ENCODE peak calls at places on chromosomes 12 and 14, in five cellular contexts. Y, V, S, K and M are unnamed samples. For H3K4me1, the result is how much of the 10 kb centered on the place peaks cover.

GRCh38 chr14:75522224-75522764 is at the start of gene BATF:
- DNase-seq in Y (no peak), V (no peak), S (no peak), K (no peak), M (peak)

GRCh38 chr12:71060426-71060825 is 97.4 kb downstream of the TSPAN8 start:
- DNase-seq in Y (no peak), V (no peak), S (no peak), K (no peak), M (no peak)

GRCh38 chr12:1859643-1860042 is 39.3 kb downstream of the LRTM2 start:
- DNase-seq in Y (peak), V (peak), S (no peak), K (no peak), M (no peak)

GRCh38 chr14:52076334-52076733 is 7.5 kb upstream of the NID2 start:
- DNase-seq in Y (peak), V (peak), S (no peak), K (no peak), M (no peak)

GRCh38 chr14:104932676-104933631 is 8.3 kb downstream of the PLD4 start:
- DNase-seq in Y (peak), V (peak), S (no peak), K (peak), M (peak)

GRCh38 chr14:73753887-73754880 is 40.0 kb upstream of the PNMA1 start:
- DNase-seq in Y (peak), V (no peak), S (peak), K (no peak), M (no peak)

GRCh38 chr12:104130760-104131159 is 7.2 kb downstream of the NFYB start:
- DNase-seq in Y (peak), V (peak), S (no peak), K (no peak), M (no peak)

GRCh38 chr12:19908825-19909224 is 459.5 kb upstream of the PDE3A start:
- DNase-seq in Y (no peak), V (no peak), S (no peak), K (no peak), M (no peak)

GRCh38 chr14:104923596-104924420 is 871 bp upstream of the PLD4 start:
- DNase-seq in Y (no peak), V (no peak), S (no peak), K (no peak), M (no peak)

GRCh38 chr12:95413576-95413975 is 60.4 kb upstream of the METAP2 start:
- DNase-seq in Y (no peak), V (peak), S (no peak), K (no peak), M (no peak)

GRCh38 chr12:27552886-27553560 is 29.0 kb downstream of the PPFIBP1 start:
- DNase-seq in Y (no peak), V (peak), S (no peak), K (no peak), M (no peak)

GRCh38 chr12:117514016-117514415 is 152.6 kb upstream of the NOS1 start:
- DNase-seq in Y (no peak), V (no peak), S (no peak), K (no peak), M (no peak)

GRCh38 chr12:115190191-115190590 is 506.2 kb upstream of the TBX3 start:
- DNase-seq in Y (no peak), V (no peak), S (no peak), K (no peak), M (no peak)

GRCh38 chr14:100535287-100536131 is 51.7 kb downstream of the BEGAIN start:
- DNase-seq in Y (no peak), V (no peak), S (no peak), K (no peak), M (peak)

GRCh38 chr14:44960146-44960545 is 1.6 kb downstream of the KLHL28 start:
- DNase-seq in Y (peak), V (peak), S (no peak), K (no peak), M (no peak)

GRCh38 chr12:55829967-55830600 is 697 bp upstream of the DNAJC14 start:
- DNase-seq in Y (peak), V (peak), S (no peak), K (peak), M (peak)

GRCh38 chr12:14810953-14811483 is 3.0 kb downstream of the SMCO3 start:
- DNase-seq in Y (peak), V (peak), S (no peak), K (no peak), M (peak)

GRCh38 chr12:92472198-92472597 is 230.6 kb upstream of the PLEKHG7 start:
- DNase-seq in Y (no peak), V (peak), S (no peak), K (no peak), M (no peak)

GRCh38 chr14:105050551-105050897 is 14.7 kb downstream of the GPR132 start:
- DNase-seq in Y (peak), V (no peak), S (no peak), K (peak), M (no peak)

GRCh38 chr12:131436922-131437705 is 273.8 kb upstream of the SFSWAP start:
- DNase-seq in Y (no peak), V (no peak), S (no peak), K (no peak), M (no peak)

GRCh38 chr12:112340983-112341840 is 41.0 kb downstream of the HECTD4 start:
- DNase-seq in Y (peak), V (no peak), S (no peak), K (no peak), M (no peak)

GRCh38 chr12:19799886-19800602 is 360.8 kb downstream of the AEBP2 start:
- DNase-seq in Y (no peak), V (peak), S (no peak), K (no peak), M (no peak)

GRCh38 chr14:56482306-56482705 is 97.3 kb upstream of the TMEM260 start:
- DNase-seq in Y (peak), V (no peak), S (no peak), K (peak), M (peak)

GRCh38 chr14:30005114-30005698 is 77.6 kb upstream of the PRKD1 start:
- DNase-seq in Y (peak), V (peak), S (no peak), K (peak), M (no peak)

GRCh38 chr14:101185081-101185835 is 281.7 kb upstream of the RTL1 start:
- DNase-seq in Y (no peak), V (no peak), S (no peak), K (no peak), M (peak)

GRCh38 chr14:26966942-26967341 is 369.1 kb upstream of the NOVA1 start:
- DNase-seq in Y (peak), V (peak), S (no peak), K (no peak), M (no peak)

GRCh38 chr12:120453060-120453761 is 7.0 kb downstream of the GATC start:
- DNase-seq in Y (no peak), V (no peak), S (no peak), K (no peak), M (no peak)

GRCh38 chr14:67515386-67516079 is 17.6 kb upstream of the PLEKHH1 start:
- DNase-seq in Y (peak), V (peak), S (no peak), K (no peak), M (peak)

GRCh38 chr14:101118746-101119610 is 215.5 kb upstream of the RTL1 start:
- DNase-seq in Y (no peak), V (no peak), S (no peak), K (no peak), M (peak)

GRCh38 chr12:24661657-24662096 is 287.2 kb downstream of the BCAT1 start:
- DNase-seq in Y (no peak), V (peak), S (no peak), K (no peak), M (peak)

GRCh38 chr12:107318804-107319535 is 225.6 kb upstream of the CRY1 start:
- DNase-seq in Y (peak), V (peak), S (no peak), K (peak), M (no peak)

GRCh38 chr12:124036117-124037109 is 63.4 kb downstream of the ZNF664 start:
- DNase-seq in Y (peak), V (peak), S (peak), K (peak), M (peak)

GRCh38 chr12:45989857-45990467 is 412 bp downstream of the SCAF11 start:
- DNase-seq in Y (peak), V (peak), S (no peak), K (peak), M (peak)

GRCh38 chr12:56084958-56085543 is 5.1 kb downstream of the ERBB3 start:
- DNase-seq in Y (peak), V (no peak), S (no peak), K (peak), M (peak)

GRCh38 chr12:6915023-6915788 is 826 bp downstream of the ENO2 start:
- DNase-seq in Y (no peak), V (no peak), S (no peak), K (peak), M (peak)

GRCh38 chr12:67701121-67701520 is 52.6 kb downstream of the DYRK2 start:
- DNase-seq in Y (peak), V (peak), S (no peak), K (no peak), M (no peak)

GRCh38 chr12:88574278-88574677 is 6.0 kb downstream of the KITLG start:
- DNase-seq in Y (no peak), V (no peak), S (no peak), K (no peak), M (no peak)

DNA sequence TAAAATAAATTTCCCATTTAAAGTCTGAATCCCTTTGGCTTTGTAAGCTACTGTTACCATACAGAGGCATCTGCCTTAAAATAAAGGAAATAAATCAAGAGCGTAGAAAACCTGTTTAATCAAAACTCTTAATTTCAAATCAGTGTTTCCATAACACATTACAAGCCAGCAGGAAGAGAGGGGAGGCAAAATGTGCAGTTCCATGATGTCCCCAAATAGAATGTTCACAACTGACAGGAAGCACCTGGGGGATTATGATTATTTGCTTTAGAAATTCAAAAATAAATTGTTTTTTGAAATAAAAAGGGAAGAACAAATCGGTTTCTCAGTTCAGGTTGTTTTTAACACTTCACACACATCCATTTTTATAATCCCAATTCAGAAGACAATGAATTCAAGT is 21.4 kb downstream of the SOCS2 start:
- DNase-seq in Y (no peak), V (no peak), S (no peak), K (no peak), M (peak)
- H3K9ac ChIP-seq in Y (no peak), V (no peak), S (no peak), K (no peak), M (peak)

DNA sequence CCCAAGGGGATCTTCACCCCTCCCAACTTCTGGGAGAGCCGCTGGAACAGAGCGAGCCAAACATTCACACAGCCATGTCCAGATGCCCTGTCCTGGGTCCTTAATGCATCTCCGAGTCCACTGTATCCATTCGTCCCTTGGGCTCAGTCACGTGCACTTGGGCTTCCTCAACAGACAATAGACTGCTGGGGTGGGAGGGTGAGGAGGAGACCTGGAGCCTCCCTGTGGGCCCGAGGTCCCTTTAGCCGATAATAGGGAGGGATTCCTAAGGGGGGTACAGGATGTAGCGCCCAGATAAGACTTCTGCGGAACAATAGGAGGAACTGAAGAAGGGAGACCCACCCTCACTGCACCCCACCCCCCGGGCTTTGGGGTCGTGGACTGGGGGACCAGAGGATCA is 6.7 kb downstream of the ARHGEF25 start:
- DNase-seq in Y (no peak), V (no peak), S (no peak), K (no peak), M (no peak)
- H3K4me1 ChIP-seq in Y (under half), V (under half), S (under half), K (under half), M (under half)

GRCh38 chr14:60327447-60328331 is 78.7 kb downstream of the PPM1A start:
- DNase-seq in Y (peak), V (peak), S (peak), K (no peak), M (no peak)
- TF ChIP-seq EZH2 in Y (no peak), V (peak), S (no peak), K (no peak), M (no peak)

DNA sequence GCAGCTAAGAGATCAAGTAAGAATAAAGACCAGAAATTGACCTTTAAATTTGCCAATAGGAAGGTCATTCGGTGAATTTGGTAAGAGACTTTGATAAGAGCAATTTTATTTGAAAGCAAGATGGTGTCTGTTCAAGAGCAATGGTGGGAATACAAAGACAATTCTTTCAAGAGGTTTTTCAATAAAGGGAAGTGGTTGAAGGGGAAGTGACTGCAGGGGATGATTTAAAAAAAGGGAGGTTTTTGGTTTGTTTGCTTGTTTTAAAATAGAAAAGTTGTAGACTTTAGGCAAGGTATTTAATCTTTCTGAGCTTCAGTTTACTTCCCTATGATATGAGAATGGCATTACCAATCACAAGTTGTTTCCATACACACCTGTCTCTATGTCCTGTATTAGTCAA is 4.3 kb upstream of the APPL2 start:
- DNase-seq in Y (no peak), V (no peak), S (no peak), K (no peak), M (no peak)
- H3K9ac ChIP-seq in Y (no peak), V (no peak), S (no peak), K (no peak), M (no peak)

DNA sequence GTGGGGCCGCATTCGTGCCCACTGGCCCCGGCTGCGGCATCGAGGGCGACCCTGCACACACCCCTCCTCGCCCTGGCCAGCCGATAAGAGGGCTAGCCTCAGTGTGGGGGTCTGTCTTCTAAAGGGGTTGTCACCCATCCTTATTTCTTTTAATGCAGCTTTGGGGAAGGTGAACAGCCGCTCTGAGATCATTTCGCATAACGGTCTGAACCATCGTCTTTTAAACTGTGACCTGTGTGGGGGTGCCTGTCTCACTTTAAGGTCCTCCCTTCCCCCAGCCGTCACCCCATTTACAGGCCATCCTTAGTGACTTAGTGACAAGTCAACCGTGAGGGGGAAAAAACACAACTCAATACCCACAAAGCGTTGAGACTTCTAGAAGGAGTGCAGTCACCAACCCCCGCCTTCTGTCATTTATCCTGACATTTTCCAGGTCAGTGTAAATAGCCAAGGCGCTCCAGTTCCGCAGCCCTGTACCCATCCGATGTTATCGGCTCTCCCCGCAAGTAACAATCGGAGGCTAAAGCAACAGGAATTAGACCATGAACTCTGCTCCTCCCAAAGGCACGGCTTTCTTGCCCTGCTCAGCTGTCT is 469 bp upstream of the DENND5B start:
- DNase-seq in Y (peak), V (peak), S (no peak), K (no peak), M (no peak)
- H3K4me1 ChIP-seq in Y (under half), V (under half), S (under half), K (under half), M (under half)

GRCh38 chr14:33933386-33933934 is 17.4 kb downstream of the EGLN3 start:
- DNase-seq in Y (no peak), V (peak), S (no peak), K (no peak), M (no peak)
- TF ChIP-seq EZH2 in Y (no peak), V (no peak), S (no peak), K (no peak), M (no peak)